ENCODE peak calls at places on chromosome 14, in nine cellular contexts. One of them, this sample, is unnamed.

GRCh38 chr14:77028384-77029246 is at the start of gene IRF2BPL:
- DNase-seq in MM.1S: peak
- DNase-seq in PC-9: peak
- DNase-seq in HL-60: peak
- DNase-seq in A549: peak
- DNase-seq in body of pancreas: peak
- DNase-seq in A673: peak
- DNase-seq in WERI-Rb-1: peak
- DNase-seq in fibroblast of lung: peak
- DNase-seq in this sample: peak

GRCh38 chr14:104343690-104344640 is 205.6 kb downstream of the KIF26A start:
- DNase-seq in MM.1S: no peak
- DNase-seq in PC-9: no peak
- DNase-seq in HL-60: no peak
- DNase-seq in A549: no peak
- DNase-seq in body of pancreas: peak
- DNase-seq in A673: no peak
- DNase-seq in WERI-Rb-1: no peak
- DNase-seq in fibroblast of lung: no peak
- DNase-seq in this sample: no peak

GRCh38 chr14:104633276-104633861 is 28.8 kb upstream of the TMEM179 start:
- DNase-seq in MM.1S: no peak
- DNase-seq in PC-9: no peak
- DNase-seq in HL-60: no peak
- DNase-seq in A549: no peak
- DNase-seq in body of pancreas: no peak
- DNase-seq in A673: no peak
- DNase-seq in WERI-Rb-1: no peak
- DNase-seq in fibroblast of lung: no peak
- DNase-seq in this sample: no peak

GRCh38 chr14:31419179-31420012 is 954 bp downstream of the HEATR5A start:
- DNase-seq in MM.1S: peak
- DNase-seq in PC-9: no peak
- DNase-seq in HL-60: no peak
- DNase-seq in A549: no peak
- DNase-seq in body of pancreas: no peak
- DNase-seq in A673: peak
- DNase-seq in WERI-Rb-1: no peak
- DNase-seq in fibroblast of lung: peak
- DNase-seq in this sample: no peak

GRCh38 chr14:74875941-74876913 is at the start of gene PROX2:
- DNase-seq in MM.1S: no peak
- DNase-seq in PC-9: no peak
- DNase-seq in HL-60: peak
- DNase-seq in A549: no peak
- DNase-seq in body of pancreas: no peak
- DNase-seq in A673: no peak
- DNase-seq in WERI-Rb-1: no peak
- DNase-seq in fibroblast of lung: no peak
- DNase-seq in this sample: no peak

GRCh38 chr14:105411017-105411941 is 8.3 kb upstream of the MTA1 start:
- DNase-seq in MM.1S: no peak
- DNase-seq in PC-9: peak
- DNase-seq in HL-60: no peak
- DNase-seq in A549: peak
- DNase-seq in body of pancreas: peak
- DNase-seq in A673: peak
- DNase-seq in WERI-Rb-1: peak
- DNase-seq in fibroblast of lung: peak
- DNase-seq in this sample: peak

GRCh38 chr14:24403294-24404013 is 4.7 kb downstream of the NYNRIN start:
- DNase-seq in MM.1S: no peak
- DNase-seq in PC-9: no peak
- DNase-seq in HL-60: no peak
- DNase-seq in A549: no peak
- DNase-seq in body of pancreas: no peak
- DNase-seq in A673: no peak
- DNase-seq in WERI-Rb-1: no peak
- DNase-seq in fibroblast of lung: peak
- DNase-seq in this sample: no peak

GRCh38 chr14:68547305-68548193 is 245.3 kb downstream of the ZFP36L1 start:
- DNase-seq in MM.1S: no peak
- DNase-seq in PC-9: peak
- DNase-seq in HL-60: no peak
- DNase-seq in A549: peak
- DNase-seq in body of pancreas: no peak
- DNase-seq in A673: peak
- DNase-seq in WERI-Rb-1: no peak
- DNase-seq in fibroblast of lung: peak
- DNase-seq in this sample: peak

GRCh38 chr14:21042918-21043317 is 756 bp downstream of the RNASE7 start:
- DNase-seq in MM.1S: no peak
- DNase-seq in PC-9: no peak
- DNase-seq in HL-60: no peak
- DNase-seq in A549: no peak
- DNase-seq in body of pancreas: peak
- DNase-seq in A673: no peak
- DNase-seq in WERI-Rb-1: no peak
- DNase-seq in fibroblast of lung: no peak
- DNase-seq in this sample: no peak

GRCh38 chr14:92109490-92109889 is 3.1 kb upstream of the ATXN3 start:
- DNase-seq in MM.1S: no peak
- DNase-seq in PC-9: no peak
- DNase-seq in HL-60: no peak
- DNase-seq in A549: no peak
- DNase-seq in body of pancreas: no peak
- DNase-seq in A673: no peak
- DNase-seq in WERI-Rb-1: no peak
- DNase-seq in fibroblast of lung: no peak
- DNase-seq in this sample: no peak

GRCh38 chr14:104171029-104171697 is 32.8 kb downstream of the KIF26A start:
- DNase-seq in MM.1S: no peak
- DNase-seq in PC-9: peak
- DNase-seq in HL-60: no peak
- DNase-seq in A549: no peak
- DNase-seq in body of pancreas: peak
- DNase-seq in A673: no peak
- DNase-seq in WERI-Rb-1: no peak
- DNase-seq in fibroblast of lung: no peak
- DNase-seq in this sample: peak

GRCh38 chr14:105261781-105262180 is 13.4 kb downstream of the BTBD6 start:
- DNase-seq in MM.1S: no peak
- DNase-seq in PC-9: no peak
- DNase-seq in HL-60: no peak
- DNase-seq in A549: no peak
- DNase-seq in body of pancreas: no peak
- DNase-seq in A673: no peak
- DNase-seq in WERI-Rb-1: no peak
- DNase-seq in fibroblast of lung: no peak
- DNase-seq in this sample: no peak

GRCh38 chr14:39426605-39427004 is 5.6 kb downstream of the FBXO33 start:
- DNase-seq in MM.1S: peak
- DNase-seq in PC-9: no peak
- DNase-seq in HL-60: no peak
- DNase-seq in A549: no peak
- DNase-seq in body of pancreas: no peak
- DNase-seq in A673: peak
- DNase-seq in WERI-Rb-1: no peak
- DNase-seq in fibroblast of lung: peak
- DNase-seq in this sample: peak
- TF ChIP-seq CTCF in MM.1S: peak
- TF ChIP-seq CTCF in PC-9: peak
- TF ChIP-seq CTCF in HL-60: no peak
- TF ChIP-seq CTCF in A549: peak
- TF ChIP-seq CTCF in body of pancreas: no peak
- TF ChIP-seq CTCF in A673: peak
- TF ChIP-seq CTCF in WERI-Rb-1: no peak
- TF ChIP-seq CTCF in fibroblast of lung: no peak
- TF ChIP-seq CTCF in this sample: peak

GRCh38 chr14:36582011-36582873 is at the start of gene NKX2-8:
- DNase-seq in MM.1S: no peak
- DNase-seq in PC-9: peak
- DNase-seq in HL-60: no peak
- DNase-seq in A549: peak
- DNase-seq in body of pancreas: no peak
- DNase-seq in A673: peak
- DNase-seq in WERI-Rb-1: no peak
- DNase-seq in fibroblast of lung: no peak
- DNase-seq in this sample: peak
- H3K27ac ChIP-seq in MM.1S: no peak
- H3K27ac ChIP-seq in PC-9: no peak
- H3K27ac ChIP-seq in HL-60: no peak
- H3K27ac ChIP-seq in A549: peak
- H3K27ac ChIP-seq in body of pancreas: no peak
- H3K27ac ChIP-seq in A673: no peak
- H3K27ac ChIP-seq in WERI-Rb-1: no peak
- H3K27ac ChIP-seq in fibroblast of lung: no peak
- H3K27ac ChIP-seq in this sample: no peak

DNA sequence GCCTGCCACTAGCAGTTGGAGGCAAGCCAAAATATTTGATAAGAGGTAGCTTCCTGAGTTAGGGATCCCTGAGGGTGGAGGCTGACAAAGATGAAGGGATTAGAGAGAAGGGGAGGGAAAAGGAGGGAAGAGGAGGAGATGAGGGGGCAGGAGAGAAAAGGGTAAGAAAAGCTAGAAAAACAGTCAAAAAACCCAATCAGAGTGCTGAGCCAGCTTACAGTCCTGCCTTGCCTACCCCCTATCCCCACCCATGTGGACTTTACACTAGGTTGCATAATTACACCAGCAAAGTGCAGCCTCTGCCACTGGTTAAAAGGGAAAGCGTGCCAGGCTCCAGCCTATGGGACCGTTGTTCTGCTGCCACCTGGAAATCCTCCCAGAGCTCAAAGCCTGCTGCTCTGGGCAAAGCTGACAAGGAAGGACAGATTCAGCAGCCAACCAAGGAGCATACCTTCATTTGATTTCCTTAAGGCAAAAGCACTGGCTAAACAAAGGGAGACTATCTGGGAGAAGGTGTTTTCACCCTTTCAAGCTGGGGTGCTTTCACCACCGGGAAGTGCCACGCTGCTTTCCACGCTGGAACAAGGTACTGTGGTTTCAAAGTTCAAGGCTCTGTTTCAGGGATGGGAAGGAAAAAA is 3.9 kb upstream of the NUMB start:
- DNase-seq in MM.1S: no peak
- DNase-seq in PC-9: peak
- DNase-seq in HL-60: peak
- DNase-seq in A549: peak
- DNase-seq in body of pancreas: peak
- DNase-seq in A673: peak
- DNase-seq in WERI-Rb-1: peak
- DNase-seq in fibroblast of lung: peak
- DNase-seq in this sample: no peak
- H3K4me3 ChIP-seq in MM.1S: no peak
- H3K4me3 ChIP-seq in PC-9: no peak
- H3K4me3 ChIP-seq in HL-60: peak
- H3K4me3 ChIP-seq in A549: peak
- H3K4me3 ChIP-seq in body of pancreas: no peak
- H3K4me3 ChIP-seq in A673: peak
- H3K4me3 ChIP-seq in WERI-Rb-1: no peak
- H3K4me3 ChIP-seq in fibroblast of lung: peak
- H3K4me3 ChIP-seq in this sample: no peak

DNA sequence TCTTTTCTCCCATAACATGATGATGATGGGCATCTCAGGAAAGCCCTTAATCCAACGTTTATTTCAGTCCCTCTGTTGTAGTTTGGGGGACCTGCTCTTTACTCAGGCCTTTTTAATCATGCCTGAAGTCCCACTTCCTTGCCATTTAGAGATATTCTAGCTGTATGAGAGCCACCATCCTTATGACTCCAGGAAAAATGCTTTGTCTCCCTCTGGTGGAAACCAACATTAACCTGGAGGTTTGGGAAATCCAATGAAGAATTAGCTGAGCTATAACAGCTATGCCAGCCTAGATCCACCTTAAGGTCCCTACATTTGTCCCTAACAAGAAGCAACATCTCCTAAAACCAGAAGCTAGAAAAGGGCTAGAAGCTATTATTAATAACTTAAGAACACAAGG is 1399.1 kb downstream of the LRFN5 start:
- DNase-seq in MM.1S: no peak
- DNase-seq in PC-9: no peak
- DNase-seq in HL-60: no peak
- DNase-seq in A549: no peak
- DNase-seq in body of pancreas: no peak
- DNase-seq in A673: peak
- DNase-seq in WERI-Rb-1: no peak
- DNase-seq in fibroblast of lung: peak
- DNase-seq in this sample: no peak
- TF ChIP-seq CTCF in MM.1S: peak
- TF ChIP-seq CTCF in PC-9: peak
- TF ChIP-seq CTCF in HL-60: no peak
- TF ChIP-seq CTCF in A549: no peak
- TF ChIP-seq CTCF in body of pancreas: no peak
- TF ChIP-seq CTCF in A673: peak
- TF ChIP-seq CTCF in WERI-Rb-1: no peak
- TF ChIP-seq CTCF in fibroblast of lung: peak
- TF ChIP-seq CTCF in this sample: no peak

This sample was measured in mammary epithelial cell.